ENCODE peak calls at places on chromosomes 4 and X, in four cellular contexts. O is HepG2, X is endothelial cell of umbilical vein, G is A549. F is an unnamed sample.

GRCh38 chrX:40153335-40154221 is 55.8 kb upstream of the BCOR start:
- DNase-seq in X (no peak), O (no peak), G (peak; percentile 35), F (peak; percentile 26)

GRCh38 chr4:147787204-147787603 is 55.3 kb downstream of the ARHGAP10 start:
- DNase-seq in O (no peak), G (no peak), X (no peak), F (no peak)

GRCh38 chrX:20265726-20266681 is 705 bp downstream of the RPS6KA3 start:
- DNase-seq in O (no peak), X (peak; percentile 3), G (peak; percentile 19), F (peak; percentile 16)

GRCh38 chr4:139664442-139664841 is 1.2 kb upstream of the MGST2 start:
- DNase-seq in O (no peak), X (no peak), G (no peak), F (no peak)

GRCh38 chrX:103309860-103310591 is 764 bp downstream of the BEX2 start:
- DNase-seq in G (no peak), O (no peak), X (no peak), F (peak; percentile 10)

GRCh38 chrX:47530054-47530453 is 31.0 kb upstream of the ARAF start:
- DNase-seq in G (no peak), O (no peak), X (no peak), F (no peak)

GRCh38 chrX:31166416-31166815 is 94.6 kb upstream of the FTHL17 start:
- DNase-seq in O (no peak), G (no peak), X (no peak), F (no peak)

GRCh38 chr4:176271749-176272148 is 2.7 kb upstream of the ASB5 start:
- DNase-seq in O (no peak), G (no peak), X (no peak), F (no peak)

GRCh38 chrX:65601530-65602281 is 65.7 kb upstream of the MSN start:
- DNase-seq in G (no peak), X (peak; percentile 97), O (peak; percentile 0), F (no peak)

GRCh38 chrX:102846544-102847236 is 90.4 kb upstream of the RAB40AL start:
- DNase-seq in O (no peak), G (no peak), X (no peak), F (no peak)

GRCh38 chrX:71859637-71860036 is 51.0 kb upstream of the NHSL2 start:
- DNase-seq in X (peak; percentile 20), O (peak; percentile 12), G (no peak), F (no peak)

GRCh38 chrX:110412971-110413726 is 54.5 kb downstream of the RTL9 start:
- DNase-seq in O (peak; percentile 28), X (peak; percentile 52), G (peak; percentile 76), F (peak; percentile 73)

GRCh38 chr4:181957088-181957487 is 286.1 kb upstream of the TENM3 start:
- DNase-seq in G (no peak), O (no peak), X (peak; percentile 52), F (no peak)

GRCh38 chr4:26298198-26298950 is 22.4 kb upstream of the RBPJ start:
- DNase-seq in G (no peak), X (peak; percentile 6), O (no peak), F (no peak)

GRCh38 chr4:81030617-81031388 is at the start of gene BMP3:
- DNase-seq in O (no peak), G (no peak), X (no peak), F (peak; percentile 56)

GRCh38 chr4:93317046-93317445 is 511.5 kb upstream of the ATOH1 start:
- DNase-seq in X (no peak), G (no peak), O (no peak), F (no peak)

GRCh38 chr4:113756005-113756410 is 5.5 kb downstream of the CAMK2D start:
- DNase-seq in X (peak; percentile 73), O (peak; percentile 82), G (no peak), F (no peak)

GRCh38 chr4:14375816-14376215 is 626.5 kb upstream of the CPEB2 start:
- DNase-seq in X (no peak), G (no peak), O (no peak), F (no peak)

DNA sequence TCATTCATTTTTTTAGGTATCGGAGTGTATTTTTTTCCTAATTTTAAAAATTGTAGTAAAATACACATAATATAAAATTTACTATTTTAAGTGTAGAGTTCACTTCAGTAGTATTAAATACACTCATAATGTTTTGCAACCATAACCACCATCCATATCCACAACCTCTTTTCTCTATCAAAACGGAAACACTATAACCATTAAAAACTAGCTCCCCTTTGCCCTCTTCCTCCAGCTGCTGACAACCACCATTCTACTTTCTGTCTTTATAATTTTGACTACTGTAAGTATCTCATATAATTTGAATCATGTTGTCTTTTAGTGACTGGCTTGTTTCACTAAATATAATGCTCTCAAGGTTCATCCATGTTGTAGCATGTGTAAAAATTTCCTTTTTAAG is 205.4 kb upstream of the CXorf51B start:
- DNase-seq in O (no peak), X (no peak), G (no peak), F (no peak)
- TF ChIP-seq JUN in O (no peak), X (no peak), G (no peak), F (no peak)

GRCh38 chr4:6682862-6683590 is 10.7 kb upstream of the S100P start:
- DNase-seq in X (no peak), O (no peak), G (no peak), F (no peak)
- TF ChIP-seq JUN in X (no peak), O (no peak), G (no peak), F (no peak)

GRCh38 chr4:186755550-186756519 is 32.2 kb upstream of the FAT1 start:
- DNase-seq in O (peak; percentile 97), X (no peak), G (no peak), F (no peak)
- TF ChIP-seq JUN in O (peak; percentile 81), X (no peak), G (no peak), F (no peak)

DNA sequence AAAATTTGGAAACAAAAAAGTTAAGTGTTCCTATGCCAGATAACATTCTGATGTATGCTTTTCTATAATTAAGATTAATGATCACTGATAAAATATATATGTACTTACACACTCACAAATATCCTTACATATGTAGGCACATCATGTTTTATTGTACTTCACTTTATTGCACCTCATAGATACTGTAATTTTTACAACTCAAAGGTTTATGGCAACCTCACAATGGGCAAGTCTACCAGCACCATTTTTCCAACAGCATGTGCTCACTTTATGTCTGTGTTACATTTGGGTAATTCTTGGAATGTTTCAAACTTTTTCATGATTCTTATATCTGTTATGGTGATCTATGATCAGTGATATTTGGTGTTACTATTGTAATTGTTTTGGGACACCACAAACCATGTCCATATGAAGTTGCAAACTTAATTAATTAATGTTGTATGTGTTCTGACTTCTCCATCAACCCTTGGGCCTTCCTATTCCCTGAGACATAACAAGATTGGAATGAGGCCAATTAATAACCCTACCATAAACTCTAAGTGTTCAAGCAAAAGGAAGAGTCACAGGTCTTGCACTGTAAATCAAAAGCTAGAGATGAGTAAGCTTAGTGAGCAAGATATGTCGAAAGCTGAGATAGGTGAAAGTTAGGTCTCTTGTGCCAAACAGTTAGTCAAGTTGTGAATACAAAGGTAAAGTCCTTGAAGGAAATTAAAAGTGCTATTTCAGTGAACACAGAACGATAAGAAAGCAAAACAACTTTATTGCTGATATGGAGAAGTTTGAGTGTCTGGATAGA is 58.0 kb upstream of the GPRIN3 start:
- DNase-seq in G (no peak), O (no peak), X (no peak), F (no peak)
- TF ChIP-seq JUN in G (no peak), O (no peak), X (no peak), F (no peak)

GRCh38 chr4:185435466-185435865 is 9.7 kb upstream of the UFSP2 start:
- DNase-seq in X (no peak), O (no peak), G (no peak), F (no peak)

GRCh38 chr4:185425600-185426352 is at the start of gene UFSP2:
- DNase-seq in G (peak; percentile 70), O (peak; percentile 81), X (peak; percentile 93), F (peak; percentile 81)

GRCh38 chr4:185426960-185427688 is 1.4 kb upstream of the UFSP2 start:
- DNase-seq in O (no peak), X (no peak), G (peak; percentile 0), F (no peak)

GRCh38 chr4:185424905-185425599 is 712 bp downstream of the UFSP2 start:
- DNase-seq in G (no peak), O (peak; percentile 1), X (no peak), F (no peak)

DNA sequence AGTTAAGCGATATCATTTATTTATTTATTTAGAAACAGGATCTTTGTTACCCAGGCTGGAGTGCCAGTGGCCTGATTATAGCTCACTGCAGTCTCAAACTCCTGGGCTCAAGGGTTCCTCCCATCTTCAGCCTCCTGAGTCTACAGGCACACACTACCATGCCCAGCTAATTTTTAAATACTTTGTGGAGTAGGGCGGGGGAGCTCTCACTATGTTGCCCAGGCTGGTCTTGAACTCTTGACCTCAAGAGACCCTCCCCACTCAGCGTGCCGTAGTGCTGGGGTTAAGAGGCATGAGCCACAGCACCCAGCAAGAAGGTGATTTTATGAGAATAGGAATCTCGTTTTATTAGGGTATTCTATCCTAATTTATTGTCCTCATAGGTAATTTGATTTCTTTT is 3.9 kb upstream of the UFSP2 start:
- DNase-seq in O (no peak), G (no peak), X (no peak), F (no peak)
- TF ChIP-seq JUN in O (no peak), G (no peak), X (no peak), F (no peak)

GRCh38 chr4:79863333-79863732 is 209.7 kb downstream of the ANTXR2 start:
- DNase-seq in X (no peak), G (no peak), O (no peak), F (no peak)
- TF ChIP-seq JUN in X (no peak), G (no peak), O (no peak), F (no peak)